ENCODE peak calls at places on chromosomes 1 and 21, in seven cellular contexts. Z, S, X, G, A, B and W are unnamed samples.

GRCh38 chr1:167166703-167167100 is 54.0 kb upstream of the POU2F1 start:
- DNase-seq in Z (no peak), S (no peak), X (no peak), G (no peak), A (no peak), B (no peak), W (no peak)

GRCh38 chr21:29342394-29342957 is 43.8 kb downstream of the BACH1 start:
- DNase-seq in Z (peak; percentile 85), S (peak; percentile 67), X (peak; percentile 39), G (peak; percentile 53), A (no peak), B (peak; percentile 45), W (no peak)

GRCh38 chr1:66450847-66451246 is 83.1 kb upstream of the SGIP1 start:
- DNase-seq in Z (no peak), S (no peak), X (no peak), G (no peak), A (no peak), B (no peak), W (no peak)

GRCh38 chr1:186849271-186849671 is 20.5 kb downstream of the PLA2G4A start:
- DNase-seq in Z (no peak), S (no peak), X (no peak), G (no peak), A (no peak), B (no peak), W (peak; percentile 45)

GRCh38 chr1:30840904-30841598 is 67.5 kb downstream of the SDC3 start:
- DNase-seq in Z (peak; percentile 73), S (peak; percentile 63), X (peak; percentile 31), G (peak; percentile 70), A (peak; percentile 32), B (peak; percentile 74), W (no peak)

GRCh38 chr1:7975212-7975865 is 13.8 kb downstream of the PARK7 start:
- DNase-seq in Z (peak; percentile 85), S (peak; percentile 60), X (peak; percentile 82), G (peak; percentile 66), A (peak; percentile 92), B (peak; percentile 68), W (peak; percentile 82)

GRCh38 chr1:10401281-10401680 is 2.4 kb downstream of the PGD start:
- DNase-seq in Z (no peak), S (no peak), X (no peak), G (no peak), A (no peak), B (no peak), W (no peak)

GRCh38 chr1:9180077-9180819 is 51.3 kb upstream of the GPR157 start:
- DNase-seq in Z (no peak), S (no peak), X (no peak), G (no peak), A (no peak), B (no peak), W (no peak)

GRCh38 chr1:246875041-246876026 is 56.4 kb downstream of the AHCTF1 start:
- DNase-seq in Z (no peak), S (no peak), X (no peak), G (no peak), A (no peak), B (no peak), W (no peak)

GRCh38 chr1:94729287-94729686 is 90.9 kb upstream of the SLC44A3 start:
- DNase-seq in Z (no peak), S (no peak), X (no peak), G (no peak), A (no peak), B (no peak), W (no peak)

GRCh38 chr1:212838145-212838544 is 9.3 kb downstream of the SPATA45 start:
- DNase-seq in Z (no peak), S (no peak), X (no peak), G (no peak), A (no peak), B (no peak), W (no peak)

GRCh38 chr1:186662752-186663151 is 17.5 kb downstream of the PTGS2 start:
- DNase-seq in Z (no peak), S (no peak), X (no peak), G (no peak), A (no peak), B (no peak), W (no peak)

GRCh38 chr1:211843507-211844298 is 13.1 kb upstream of the LPGAT1 start:
- DNase-seq in Z (no peak), S (no peak), X (no peak), G (no peak), A (no peak), B (no peak), W (no peak)

GRCh38 chr1:153801028-153801625 is 25.9 kb downstream of the SLC27A3 start:
- DNase-seq in Z (no peak), S (no peak), X (no peak), G (no peak), A (no peak), B (no peak), W (no peak)

GRCh38 chr21:36064085-36064460 is 3.7 kb upstream of the SETD4 start:
- DNase-seq in Z (no peak), S (no peak), X (no peak), G (no peak), A (no peak), B (no peak), W (no peak)

GRCh38 chr1:201819346-201819745 is 9.6 kb upstream of the IPO9 start:
- DNase-seq in Z (no peak), S (no peak), X (no peak), G (no peak), A (no peak), B (no peak), W (no peak)

GRCh38 chr1:51306950-51307349 is 23.4 kb downstream of the TTC39A start:
- DNase-seq in Z (no peak), S (no peak), X (no peak), G (no peak), A (no peak), B (no peak), W (no peak)

GRCh38 chr1:51311826-51312225 is 18.5 kb downstream of the TTC39A start:
- DNase-seq in Z (no peak), S (no peak), X (no peak), G (no peak), A (no peak), B (no peak), W (no peak)

GRCh38 chr1:51308636-51309035 is 21.7 kb downstream of the TTC39A start:
- DNase-seq in Z (no peak), S (no peak), X (no peak), G (no peak), A (no peak), B (no peak), W (no peak)

GRCh38 chr1:51310871-51311613 is 19.3 kb downstream of the TTC39A start:
- DNase-seq in Z (no peak), S (no peak), X (no peak), G (no peak), A (no peak), B (no peak), W (no peak)

GRCh38 chr1:51309291-51309690 is 21.1 kb downstream of the TTC39A start:
- DNase-seq in Z (no peak), S (no peak), X (no peak), G (no peak), A (no peak), B (no peak), W (no peak)
- H3K4me1 ChIP-seq in Z (no peaks in the 10 kb centered on the region), S (no peaks in the 10 kb centered on the region), X (peaks cover 21% of the 10 kb centered on the region), G (peaks cover 9% of the 10 kb centered on the region), A (no peaks in the 10 kb centered on the region), B (peaks cover 20% of the 10 kb centered on the region), W (peaks cover 9% of the 10 kb centered on the region)

GRCh38 chr1:230095938-230096337 is 28.9 kb downstream of the GALNT2 start:
- DNase-seq in Z (no peak), S (no peak), X (no peak), G (no peak), A (no peak), B (no peak), W (no peak)

GRCh38 chr1:230090194-230090711 is 23.2 kb downstream of the GALNT2 start:
- DNase-seq in Z (no peak), S (no peak), X (no peak), G (no peak), A (no peak), B (no peak), W (no peak)

GRCh38 chr1:230087722-230088115 is 20.7 kb downstream of the GALNT2 start:
- DNase-seq in Z (no peak), S (no peak), X (no peak), G (no peak), A (no peak), B (no peak), W (no peak)

GRCh38 chr1:230094746-230095145 is 27.7 kb downstream of the GALNT2 start:
- DNase-seq in Z (no peak), S (no peak), X (no peak), G (no peak), A (no peak), B (no peak), W (no peak)

GRCh38 chr1:230091473-230092231 is 24.6 kb downstream of the GALNT2 start:
- DNase-seq in Z (no peak), S (no peak), X (no peak), G (no peak), A (no peak), B (no peak), W (no peak)
- H3K4me1 ChIP-seq in Z (peaks cover 4% of the 10 kb centered on the region), S (peaks cover 18% of the 10 kb centered on the region), X (peaks cover 63% of the 10 kb centered on the region), G (peaks cover 4% of the 10 kb centered on the region), A (peaks cover 2% of the 10 kb centered on the region), B (peaks cover 8% of the 10 kb centered on the region), W (peaks cover under 1% of the 10 kb centered on the region)

DNA sequence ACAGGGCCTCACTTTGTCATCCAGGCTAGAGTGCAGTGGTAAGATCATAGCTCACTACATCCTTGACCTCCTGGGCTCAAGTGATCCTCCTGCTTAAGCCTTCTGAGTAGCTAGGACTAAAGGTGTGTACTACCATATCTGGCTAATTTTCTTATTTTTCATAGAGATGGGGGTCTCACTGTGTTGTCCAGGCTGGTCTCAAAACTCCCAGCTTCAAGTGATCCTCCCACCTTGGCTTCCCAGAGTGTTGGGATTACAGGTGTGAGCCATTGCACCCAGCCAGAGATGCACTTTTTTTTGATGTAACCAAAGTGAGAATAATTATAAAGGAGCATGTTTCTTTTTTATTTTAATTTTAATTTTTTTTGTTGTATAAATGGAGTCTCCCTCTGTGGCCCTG is 28.4 kb downstream of the CLIC4 start:
- DNase-seq in Z (no peak), S (no peak), X (no peak), G (no peak), A (no peak), B (no peak), W (no peak)
- H3K4me1 ChIP-seq in Z (peaks cover 5% of the 10 kb centered on the region), S (peaks cover 83% of the 10 kb centered on the region), X (peaks cover 11% of the 10 kb centered on the region), G (peaks cover 35% of the 10 kb centered on the region), A (peaks cover 18% of the 10 kb centered on the region), B (peaks cover 67% of the 10 kb centered on the region), W (no peaks in the 10 kb centered on the region)

GRCh38 chr1:214547747-214548146 is 3.7 kb downstream of the PTPN14 start:
- DNase-seq in Z (no peak), S (no peak), X (no peak), G (no peak), A (no peak), B (no peak), W (no peak)
- H3K4me1 ChIP-seq in Z (peaks cover 7% of the 10 kb centered on the region), S (peaks cover 64% of the 10 kb centered on the region), X (peaks cover 49% of the 10 kb centered on the region), G (peaks cover 38% of the 10 kb centered on the region), A (peaks cover 46% of the 10 kb centered on the region), B (no peaks in the 10 kb centered on the region), W (peaks cover 38% of the 10 kb centered on the region)

DNA sequence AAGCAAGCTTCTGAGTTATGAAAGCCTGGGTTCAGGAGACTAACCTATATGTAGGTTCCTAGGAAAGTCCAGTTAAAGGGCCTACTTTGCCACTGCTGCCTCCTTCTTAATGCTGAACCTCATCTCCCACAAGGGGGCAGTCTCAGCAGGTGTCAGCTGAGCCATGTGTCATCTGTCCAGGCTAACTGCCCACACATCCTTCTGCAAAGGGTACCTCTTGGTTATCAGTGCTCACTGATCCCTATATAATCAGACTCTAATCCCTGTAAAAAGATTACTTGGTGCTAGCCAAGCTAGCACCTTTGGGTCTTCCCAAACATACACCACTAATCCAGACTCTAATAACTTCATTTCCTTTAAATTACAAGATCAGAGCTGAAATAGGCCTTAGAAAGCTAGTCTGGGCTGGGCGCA is 9.0 kb downstream of the PRDX1 start:
- DNase-seq in Z (no peak), S (no peak), X (peak; percentile 67), G (no peak), A (peak; percentile 81), B (peak; percentile 51), W (peak; percentile 84)
- H3K4me1 ChIP-seq in Z (no peaks in the 10 kb centered on the region), S (peaks cover 38% of the 10 kb centered on the region), X (no peaks in the 10 kb centered on the region), G (peaks cover 27% of the 10 kb centered on the region), A (no peaks in the 10 kb centered on the region), B (peaks cover 40% of the 10 kb centered on the region), W (peaks cover 50% of the 10 kb centered on the region)